ENCODE peak calls at places on chromosomes 12 and 14, in six cellular contexts. G, K, N, R, U and T are unnamed samples.

GRCh38 chr12:53219956-53220856 is 11.8 kb downstream of the RARG start:
- DNase-seq in U (no peak), K (no peak), N (peak; percentile 70), G (peak; percentile 64), R (peak; percentile 83), T (no peak)

GRCh38 chr12:127172857-127173256 is 1094.1 kb upstream of the TMEM132C start:
- DNase-seq in U (peak; percentile 21), K (no peak), R (no peak), G (no peak), N (no peak), T (no peak)

GRCh38 chr14:78486081-78486480 is 315.9 kb downstream of the NRXN3 start:
- DNase-seq in U (no peak), N (no peak), K (no peak), G (no peak), R (no peak), T (no peak)

GRCh38 chr12:111393700-111394275 is 11.9 kb upstream of the SH2B3 start:
- DNase-seq in U (peak; percentile 69), G (peak; percentile 74), K (no peak), N (no peak), R (no peak), T (no peak)

GRCh38 chr14:90426663-90427062 is 29.8 kb downstream of the CALM1 start:
- DNase-seq in G (no peak), K (no peak), R (no peak), N (no peak), U (peak; percentile 61), T (no peak)

GRCh38 chr12:14273911-14274306 is 91.6 kb upstream of the ATF7IP start:
- DNase-seq in U (no peak), R (peak; percentile 58), G (no peak), N (peak; percentile 37), K (no peak), T (no peak)

GRCh38 chr12:23342407-23342806 is 607.1 kb downstream of the SOX5 start:
- DNase-seq in U (no peak), N (no peak), R (no peak), G (no peak), K (no peak), T (no peak)

GRCh38 chr14:20760950-20761349 is 7.3 kb upstream of the EDDM3B start:
- DNase-seq in K (no peak), G (no peak), N (no peak), U (no peak), R (no peak), T (peak; percentile 40)

GRCh38 chr12:98388126-98388525 is 127.3 kb upstream of the TMPO start:
- DNase-seq in R (no peak), U (no peak), N (no peak), G (no peak), K (no peak), T (no peak)

GRCh38 chr14:105582639-105583038 is 56.3 kb downstream of the TMEM121 start:
- DNase-seq in R (peak; percentile 52), U (no peak), N (no peak), K (no peak), G (no peak), T (no peak)

GRCh38 chr12:86264451-86265328 is 8.5 kb upstream of the MGAT4C start:
- DNase-seq in K (no peak), R (no peak), G (peak; percentile 57), U (no peak), N (no peak), T (peak; percentile 79)

GRCh38 chr12:44626883-44627282 is 249.2 kb downstream of the NELL2 start:
- DNase-seq in G (no peak), N (no peak), U (no peak), K (no peak), R (no peak), T (no peak)

GRCh38 chr12:50057000-50057841 is at the start of gene ASIC1:
- DNase-seq in G (peak; percentile 54), R (peak; percentile 45), N (peak; percentile 47), U (no peak), K (no peak), T (peak; percentile 61)
- TF ChIP-seq CTCF in G (no peak), R (no peak), N (no peak), U (peak; percentile 35), K (no peak), T (no peak)

GRCh38 chr12:21613931-21614330 is 9.3 kb upstream of the GYS2 start:
- DNase-seq in G (no peak), K (no peak), R (no peak), N (no peak), U (no peak), T (no peak)
- TF ChIP-seq CTCF in G (no peak), K (no peak), R (no peak), N (no peak), U (no peak), T (no peak)

GRCh38 chr12:51891843-51892242 is 3.9 kb downstream of the ANKRD33 start:
- DNase-seq in K (no peak), N (no peak), G (no peak), U (no peak), R (peak; percentile 11), T (no peak)
- TF ChIP-seq CTCF in K (peak; percentile 35), N (peak; percentile 6), G (peak; percentile 9), U (peak; percentile 49), R (peak; percentile 73), T (no peak)

GRCh38 chr12:57724936-57725740 is 13.4 kb downstream of the AGAP2 start:
- DNase-seq in R (peak; percentile 61), K (no peak), G (no peak), N (no peak), U (peak; percentile 18), T (no peak)

GRCh38 chr12:57726151-57726883 is 12.2 kb downstream of the AGAP2 start:
- DNase-seq in U (peak; percentile 70), K (peak; percentile 55), N (peak; percentile 50), G (peak; percentile 76), R (no peak), T (peak; percentile 95)

GRCh38 chr12:57725851-57726150 is 12.7 kb downstream of the AGAP2 start:
- DNase-seq in R (no peak), K (no peak), U (no peak), G (no peak), N (no peak), T (no peak)

GRCh38 chr12:57727758-57728395 is 10.7 kb downstream of the AGAP2 start:
- DNase-seq in K (no peak), N (no peak), G (no peak), R (no peak), U (no peak), T (no peak)

DNA sequence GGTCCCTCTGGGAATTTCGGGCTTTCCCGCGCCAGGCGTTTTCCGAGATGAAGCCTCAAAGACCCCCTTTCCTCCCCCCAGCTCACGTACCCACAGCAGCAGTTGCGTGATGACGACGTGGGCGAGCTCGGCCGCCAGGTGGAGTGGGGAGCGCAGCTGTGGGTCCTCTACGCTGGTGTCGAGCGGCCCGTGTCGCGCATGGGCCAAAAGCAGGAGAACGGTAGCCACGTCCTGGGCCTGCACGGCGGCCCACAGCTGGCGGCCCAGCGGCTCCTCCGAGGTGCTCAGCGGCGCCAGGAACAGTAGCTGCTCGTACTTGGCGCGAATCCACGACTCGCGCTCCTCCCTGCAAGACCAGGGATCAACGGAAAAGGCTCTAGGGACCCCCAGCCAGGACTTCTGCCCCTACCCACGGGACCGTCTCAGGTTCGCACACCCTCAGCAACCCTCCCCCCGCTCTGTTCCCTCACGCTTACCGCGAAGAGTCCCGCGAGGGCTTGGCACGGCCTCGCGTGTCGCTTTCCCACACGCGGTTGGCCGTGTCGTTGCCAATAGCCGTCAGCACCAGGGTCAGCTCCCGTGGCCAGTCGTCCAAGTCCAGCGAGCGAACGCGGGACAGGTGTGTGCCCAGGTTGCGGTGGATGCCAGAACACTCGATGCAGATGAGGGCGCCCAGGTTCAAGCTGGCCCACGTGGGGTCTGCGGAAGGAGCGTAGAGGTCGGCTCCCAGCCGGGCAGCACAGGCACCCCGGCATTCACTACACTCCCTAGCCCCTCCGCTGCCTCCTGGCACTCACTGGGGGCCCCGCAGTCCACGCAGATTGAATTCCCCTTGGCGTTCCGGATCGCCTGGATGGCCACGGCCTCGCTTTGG is 11.4 kb downstream of the AGAP2 start:
- DNase-seq in R (no peak), U (no peak), N (peak; percentile 20), K (no peak), G (no peak), T (no peak)
- TF ChIP-seq CTCF in R (no peak), U (peak; percentile 42), N (no peak), K (peak; percentile 46), G (no peak), T (no peak)